ENCODE peak calls at places on chromosomes 12 and 14, in four cellular contexts. E is PC-9, P is GM23248, J is PC-3. L is an unnamed sample.
A peak's percentile ranks its signal among the peaks of the same experiment; 100 is the strongest.

GRCh38 chr14:61524936-61525292 is 170.4 kb upstream of the HIF1A start:
- DNase-seq in J (no peak), P (peak; percentile 17), E (no peak), L (no peak)

GRCh38 chr12:86634706-86635410 is 378.7 kb upstream of the MGAT4C start:
- DNase-seq in P (no peak), E (peak; percentile 23), J (peak; percentile 87), L (no peak)

GRCh38 chr14:54127526-54127925 is 170.9 kb upstream of the BMP4 start:
- DNase-seq in E (no peak), P (no peak), J (peak; percentile 62), L (no peak)

GRCh38 chr12:116695464-116695725 is 42.5 kb downstream of the SPRING1 start:
- DNase-seq in P (no peak), E (no peak), J (no peak), L (no peak)

GRCh38 chr12:3319723-3320492 is 171.1 kb upstream of the PRMT8 start:
- DNase-seq in J (no peak), P (peak; percentile 27), E (no peak), L (no peak)

GRCh38 chr14:33782923-33783322 is 168.0 kb downstream of the EGLN3 start:
- DNase-seq in E (no peak), J (no peak), P (no peak), L (no peak)

GRCh38 chr12:106978035-106978800 is 8.7 kb downstream of the MTERF2 start:
- DNase-seq in P (peak; percentile 73), J (no peak), E (no peak), L (no peak)

GRCh38 chr12:62158416-62159360 is 101.5 kb upstream of the USP15 start:
- DNase-seq in J (no peak), P (no peak), E (no peak), L (no peak)

GRCh38 chr12:2138871-2139308 is 86.1 kb downstream of the CACNA1C start:
- DNase-seq in J (no peak), E (no peak), P (peak; percentile 21), L (peak; percentile 38)

GRCh38 chr12:54538136-54538700 is 11.2 kb upstream of the PDE1B start:
- DNase-seq in P (no peak), J (no peak), E (no peak), L (no peak)

GRCh38 chr12:67155863-67156262 is 113.3 kb upstream of the CAND1 start:
- DNase-seq in J (peak; percentile 53), E (no peak), P (peak; percentile 51), L (no peak)

GRCh38 chr12:5168148-5168547 is 124.5 kb downstream of the KCNA5 start:
- DNase-seq in J (no peak), P (no peak), E (no peak), L (no peak)

GRCh38 chr12:8648598-8649205 is 13.9 kb downstream of the MFAP5 start:
- DNase-seq in P (no peak), E (no peak), J (no peak), L (no peak)

GRCh38 chr14:64193821-64194220 is 100.3 kb downstream of the ESR2 start:
- DNase-seq in E (no peak), J (no peak), P (no peak), L (no peak)

GRCh38 chr12:46585854-46586621 is 213.5 kb upstream of the SLC38A2 start:
- DNase-seq in J (peak; percentile 93), E (peak; percentile 82), P (peak; percentile 39), L (peak; percentile 73)

GRCh38 chr14:77339407-77339806 is 18.6 kb downstream of the GSTZ1 start:
- DNase-seq in J (peak; percentile 32), P (peak; percentile 86), E (no peak), L (no peak)

GRCh38 chr14:22918519-22918808 is 485 bp downstream of the RBM23 start:
- DNase-seq in J (no peak), P (peak; percentile 61), E (no peak), L (no peak)

GRCh38 chr12:116318738-116319050 is 41.2 kb upstream of the MED13L start:
- DNase-seq in P (no peak), E (no peak), J (no peak), L (peak; percentile 59)

GRCh38 chr12:98893601-98894411 is 248.7 kb downstream of the APAF1 start:
- DNase-seq in E (no peak), J (no peak), P (no peak), L (no peak)

GRCh38 chr14:50056457-50056856 is 59.9 kb downstream of the VCPKMT start:
- DNase-seq in J (no peak), E (no peak), P (no peak), L (no peak)

GRCh38 chr12:124952295-124952694 is 36.6 kb downstream of the DHX37 start:
- DNase-seq in E (no peak), P (no peak), J (no peak), L (no peak)

GRCh38 chr12:104825408-104825807 is 132.7 kb downstream of the SLC41A2 start:
- DNase-seq in J (peak; percentile 70), P (peak; percentile 10), E (no peak), L (no peak)

GRCh38 chr14:98458702-98459101 is 813.3 kb downstream of the BCL11B start:
- DNase-seq in J (no peak), P (no peak), E (no peak), L (no peak)
- H3K9me2 ChIP-seq in J (no peaks in the 10 kb centered on the region), P (no peaks in the 10 kb centered on the region), E (no peaks in the 10 kb centered on the region), L (no peaks in the 10 kb centered on the region)

GRCh38 chr14:96261772-96262485 is 5.9 kb downstream of the BDKRB1 start:
- DNase-seq in E (no peak), P (no peak), J (no peak), L (no peak)
- TF ChIP-seq EZH2 in E (no peak), P (no peak), J (no peak), L (no peak)

GRCh38 chr12:52332381-52332780 is 11.2 kb upstream of the KRT83 start:
- DNase-seq in P (no peak), J (no peak), E (no peak), L (no peak)
- H3K9me2 ChIP-seq in P (no peaks in the 10 kb centered on the region), J (no peaks in the 10 kb centered on the region), E (no peaks in the 10 kb centered on the region), L (no peaks in the 10 kb centered on the region)

GRCh38 chr12:113470871-113471618 is 626 bp downstream of the LHX5 start:
- DNase-seq in E (no peak), J (no peak), P (no peak), L (no peak)
- TF ChIP-seq EZH2 in E (no peak), J (no peak), P (no peak), L (no peak)

GRCh38 chr12:20210795-20211194 is 157.5 kb upstream of the PDE3A start:
- DNase-seq in E (no peak), P (no peak), J (no peak), L (no peak)
- H3K9me2 ChIP-seq in E (no peaks in the 10 kb centered on the region), P (no peaks in the 10 kb centered on the region), J (no peaks in the 10 kb centered on the region), L (no peaks in the 10 kb centered on the region)

GRCh38 chr12:101697930-101698781 is 716 bp downstream of the CHPT1 start:
- DNase-seq in E (peak; percentile 3), J (peak; percentile 48), P (peak; percentile 61), L (peak; percentile 68)
- TF ChIP-seq EZH2 in E (no peak), J (no peak), P (no peak), L (no peak)

GRCh38 chr12:14993117-14993516 is 20.3 kb downstream of the PDE6H start:
- DNase-seq in E (no peak), J (no peak), P (no peak), L (no peak)

GRCh38 chr12:14989790-14990189 is 16.9 kb downstream of the PDE6H start:
- DNase-seq in P (no peak), J (no peak), E (no peak), L (no peak)

GRCh38 chr12:14988035-14988434 is 15.2 kb downstream of the PDE6H start:
- DNase-seq in J (no peak), P (no peak), E (no peak), L (no peak)

GRCh38 chr12:14993537-14994266 is 20.9 kb downstream of the PDE6H start:
- DNase-seq in E (no peak), P (peak; percentile 71), J (peak; percentile 25), L (peak; percentile 18)

GRCh38 chr12:14991069-14991468 is 18.2 kb downstream of the PDE6H start:
- DNase-seq in E (no peak), P (no peak), J (no peak), L (no peak)
- H3K9me2 ChIP-seq in E (peaks cover 4% of the 10 kb centered on the region), P (no peaks in the 10 kb centered on the region), J (no peaks in the 10 kb centered on the region), L (no peaks in the 10 kb centered on the region)

DNA sequence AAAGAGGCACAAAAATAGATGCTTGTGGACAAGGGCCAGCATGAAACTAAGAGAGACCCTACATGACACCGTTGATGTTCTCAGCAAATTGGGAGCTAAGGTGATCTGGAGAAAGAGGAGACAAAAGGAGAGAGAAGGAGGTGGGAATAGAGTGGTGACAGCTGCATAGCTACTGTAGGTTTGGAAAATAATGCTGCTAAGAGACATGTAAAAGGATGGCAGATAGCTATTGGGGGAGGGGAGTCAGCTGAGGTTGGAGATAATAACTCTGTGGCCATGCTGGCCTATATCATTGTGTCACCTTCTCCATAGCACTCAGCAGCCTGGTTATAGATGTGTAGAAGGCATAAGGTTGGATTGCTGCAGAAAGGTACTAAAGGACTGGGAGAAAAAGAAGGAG is 63.6 kb downstream of the ABCC9 start:
- DNase-seq in E (no peak), P (no peak), J (no peak), L (no peak)
- TF ChIP-seq EZH2 in E (no peak), P (no peak), J (no peak), L (no peak)

GRCh38 chr14:96965885-96966595 is 168.9 kb downstream of the VRK1 start:
- DNase-seq in J (no peak), E (no peak), P (no peak), L (no peak)
- H3K9me2 ChIP-seq in J (no peaks in the 10 kb centered on the region), E (no peaks in the 10 kb centered on the region), P (no peaks in the 10 kb centered on the region), L (no peaks in the 10 kb centered on the region)

DNA sequence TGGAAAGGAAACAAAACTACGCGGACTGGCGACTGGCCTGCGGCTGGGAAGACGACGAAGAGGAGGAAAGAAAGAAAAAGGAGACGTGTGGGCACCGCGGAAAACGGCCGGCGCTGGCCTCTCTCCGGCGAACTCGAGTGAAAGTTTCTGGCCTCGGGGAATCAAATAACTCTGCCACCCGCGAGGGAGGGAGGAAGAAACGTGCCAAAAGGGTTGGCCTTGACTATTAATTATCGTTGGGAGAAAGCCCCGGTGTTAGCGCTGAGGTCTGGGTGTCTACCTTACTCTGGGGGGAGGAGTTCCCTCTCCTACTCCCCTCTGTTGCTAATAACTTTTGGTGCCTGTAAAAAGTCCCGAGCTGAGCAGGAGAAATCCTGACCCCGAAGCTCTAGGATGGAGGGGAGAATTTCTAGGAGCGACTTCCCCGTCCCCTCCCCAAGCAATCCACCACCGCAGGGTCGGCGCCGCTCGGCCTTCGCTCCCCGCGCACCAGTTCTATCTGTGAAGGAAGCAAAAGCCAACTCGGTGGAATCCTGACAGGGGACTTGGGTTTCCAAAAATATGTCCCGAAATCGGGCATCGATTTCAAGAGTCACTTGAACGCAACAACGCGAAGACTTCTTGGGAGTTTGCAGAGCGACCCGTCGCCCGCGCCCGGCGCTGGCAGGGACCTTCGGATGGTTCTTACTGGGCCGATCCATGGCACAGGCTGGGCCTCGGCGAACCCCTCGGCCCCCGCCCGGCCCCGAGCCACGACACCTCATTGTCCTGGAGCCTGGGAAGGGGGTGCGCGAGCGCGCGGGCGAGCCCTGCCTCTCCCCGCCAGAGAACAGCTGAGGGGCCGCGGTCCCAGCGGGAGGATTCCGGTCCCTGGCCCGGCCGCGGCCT is 1.7 kb downstream of the OTX2 start:
- DNase-seq in P (no peak), E (no peak), J (no peak), L (peak; percentile 11)
- TF ChIP-seq EZH2 in P (peak; percentile 75), E (no peak), J (no peak), L (peak; percentile 98)